ENCODE peak calls at places on chromosomes 12 and 14, in four cellular contexts. K is psoas muscle, V is thoracic aorta, M is SK-N-SH. X is an unnamed sample.

GRCh38 chr14:79295385-79295784 is 915.9 kb downstream of the DIO2 start:
- DNase-seq in K (no peak), V (no peak), M (no peak), X (no peak)

GRCh38 chr14:89000007-89000942 is 175.8 kb downstream of the TTC8 start:
- DNase-seq in K (peak; percentile 53), V (peak; percentile 13), M (no peak), X (peak; percentile 21)

GRCh38 chr12:95956557-95957145 is 13.5 kb downstream of the AMDHD1 start:
- DNase-seq in K (no peak), V (no peak), M (no peak), X (no peak)

GRCh38 chr12:104152691-104153241 is 14.8 kb upstream of the NFYB start:
- DNase-seq in K (no peak), V (no peak), M (no peak), X (no peak)

GRCh38 chr12:68140576-68140975 is 19.0 kb downstream of the IFNG start:
- DNase-seq in K (no peak), V (no peak), M (no peak), X (no peak)

GRCh38 chr12:114738460-114739184 is 54.6 kb upstream of the TBX3 start:
- DNase-seq in K (no peak), V (no peak), M (no peak), X (no peak)

GRCh38 chr12:116277393-116278258 is at the start of gene MED13L:
- DNase-seq in K (peak; percentile 94), V (peak; percentile 49), M (peak; percentile 99), X (peak; percentile 86)

GRCh38 chr12:12086975-12087692 is 16.4 kb downstream of the BCL2L14 start:
- DNase-seq in K (no peak), V (no peak), M (no peak), X (no peak)

GRCh38 chr14:42671636-42672035 is 1065.0 kb downstream of the LRFN5 start:
- DNase-seq in K (no peak), V (no peak), M (no peak), X (no peak)

GRCh38 chr12:91746976-91747375 is 398.7 kb downstream of the BTG1 start:
- DNase-seq in K (no peak), V (no peak), M (no peak), X (no peak)

GRCh38 chr12:108477881-108478259 is 37.2 kb upstream of the FICD start:
- DNase-seq in K (no peak), V (no peak), M (no peak), X (no peak)

GRCh38 chr12:49439042-49439441 is 71.8 kb downstream of the SPATS2 start:
- DNase-seq in K (no peak), V (no peak), M (no peak), X (no peak)

GRCh38 chr12:31526158-31526546 is 64.8 kb downstream of the DENND5B start:
- DNase-seq in K (no peak), V (no peak), M (no peak), X (no peak)

GRCh38 chr12:94875525-94875924 is 128.0 kb downstream of the NDUFA12 start:
- DNase-seq in K (no peak), V (no peak), M (peak; percentile 44), X (peak; percentile 34)

GRCh38 chr12:26121841-26122680 is 2.8 kb downstream of the BHLHE41 start:
- DNase-seq in K (peak; percentile 66), V (no peak), M (peak; percentile 76), X (peak; percentile 48)

GRCh38 chr14:33239465-33239864 is 300.8 kb downstream of the NPAS3 start:
- DNase-seq in K (no peak), V (no peak), M (no peak), X (no peak)

GRCh38 chr12:131896811-131897270 is 2.4 kb downstream of the ULK1 start:
- DNase-seq in K (peak; percentile 98), V (no peak), M (peak; percentile 25), X (peak; percentile 47)

GRCh38 chr14:74505831-74506230 is 12.3 kb downstream of the ISCA2 start:
- DNase-seq in K (no peak), V (no peak), M (no peak), X (no peak)

GRCh38 chr12:10361084-10361483 is 28.8 kb downstream of the KLRK1 start:
- DNase-seq in K (no peak), V (no peak), M (no peak), X (no peak)

GRCh38 chr12:130818381-130819247 is 20.4 kb downstream of the STX2 start:
- DNase-seq in K (peak; percentile 72), V (no peak), M (peak; percentile 90), X (no peak)

GRCh38 chr14:81859071-81859470 is 325.4 kb upstream of the SEL1L start:
- DNase-seq in K (no peak), V (no peak), M (no peak), X (no peak)

GRCh38 chr14:89721330-89721729 is 233.2 kb downstream of the EFCAB11 start:
- DNase-seq in K (no peak), V (no peak), M (peak; percentile 47), X (no peak)

GRCh38 chr12:27787559-27787958 is 7.5 kb upstream of the MANSC4 start:
- DNase-seq in K (no peak), V (no peak), M (no peak), X (no peak)

GRCh38 chr14:74562515-74563232 is 49.4 kb downstream of the LTBP2 start:
- DNase-seq in K (peak; percentile 35), V (no peak), M (no peak), X (no peak)

GRCh38 chr12:123043536-123044001 is 63.1 kb downstream of the ARL6IP4 start:
- DNase-seq in K (peak; percentile 93), V (peak; percentile 63), M (peak; percentile 77), X (peak; percentile 80)

GRCh38 chr14:59055439-59056045 is 132.9 kb upstream of the DAAM1 start:
- DNase-seq in K (no peak), V (no peak), M (peak; percentile 65), X (peak; percentile 63)

GRCh38 chr12:124992874-124993567 is 424 bp upstream of the BRI3BP start:
- DNase-seq in K (no peak), V (no peak), M (peak; percentile 82), X (peak; percentile 67)
- H3K4me1 ChIP-seq in K (peaks cover 18% of the 10 kb centered on the region), V (peaks cover 7% of the 10 kb centered on the region), M (peaks cover 14% of the 10 kb centered on the region), X (no peaks in the 10 kb centered on the region)

DNA sequence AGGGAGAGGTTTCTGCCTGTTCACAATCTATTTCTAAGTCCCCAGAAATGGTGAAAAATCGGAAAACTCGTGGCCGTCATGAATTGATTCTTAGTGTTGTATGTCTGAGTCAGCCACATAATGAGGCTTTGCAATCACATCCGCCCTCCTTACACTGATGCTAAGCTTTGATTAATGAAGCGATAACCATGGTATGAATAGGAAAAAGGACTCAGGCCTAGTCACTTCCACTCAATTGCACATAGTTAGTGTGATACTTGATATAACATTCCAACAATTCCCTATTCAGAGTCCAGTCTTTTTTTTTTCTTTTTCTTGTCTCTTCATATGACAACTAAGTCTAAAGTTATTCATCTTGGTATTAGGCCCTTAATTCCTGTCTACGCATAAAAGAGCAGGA is 1231.0 kb downstream of the VRK1 start:
- DNase-seq in K (no peak), V (no peak), M (no peak), X (no peak)
- H3K9me3 ChIP-seq in K (no peaks in the 10 kb centered on the region), V (no peaks in the 10 kb centered on the region), M (no peaks in the 10 kb centered on the region), X (no peaks in the 10 kb centered on the region)

DNA sequence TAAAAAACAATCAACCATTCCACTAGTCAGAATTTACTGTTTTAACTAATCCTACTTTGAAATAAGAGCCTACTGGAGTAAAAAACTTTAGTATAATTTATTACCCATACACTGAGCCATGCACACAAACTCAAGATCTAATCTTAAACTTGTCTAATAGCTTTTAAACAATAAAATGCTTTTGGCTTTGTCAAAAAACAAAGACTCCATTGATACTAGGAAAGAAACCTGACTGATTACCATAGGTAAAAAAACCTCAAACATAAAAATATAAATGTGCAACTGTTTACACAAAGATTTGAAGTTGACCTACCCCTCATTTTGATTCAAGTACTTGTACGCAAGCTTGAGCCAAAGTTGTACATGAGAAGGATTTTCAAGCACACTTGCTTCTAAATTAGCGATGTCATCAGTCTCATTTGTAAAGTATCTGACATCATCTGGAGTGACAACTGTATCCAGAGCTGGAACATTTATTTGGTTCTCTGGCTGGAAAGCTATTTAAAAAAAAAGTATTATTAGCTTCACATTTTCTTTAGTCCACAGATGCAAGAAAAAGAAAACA is 36.1 kb downstream of the ZFC3H1 start:
- DNase-seq in K (no peak), V (no peak), M (no peak), X (no peak)
- H3K36me3 ChIP-seq in K (peaks cover 100% of the 10 kb centered on the region), V (peaks cover 43% of the 10 kb centered on the region), M (peaks cover 97% of the 10 kb centered on the region), X (peaks cover 95% of the 10 kb centered on the region)

GRCh38 chr14:20503905-20504304 is 1.4 kb upstream of the RNASE10 start:
- DNase-seq in K (no peak), V (no peak), M (no peak), X (no peak)
- H3K4me1 ChIP-seq in K (no peaks in the 10 kb centered on the region), V (no peaks in the 10 kb centered on the region), M (no peaks in the 10 kb centered on the region), X (no peaks in the 10 kb centered on the region)